ENCODE peak calls at places on chromosome 11, in seven cellular contexts. C is Karpas-422, F is A549, H is stomach, Z is NT2/D1, I is ovary, Y is uterus. Q is an unnamed sample.

GRCh38 chr11:88179966-88180629 is 4.9 kb upstream of the RAB38 start:
- DNase-seq in C (no peak), F (no peak), H (no peak), Z (no peak), I (no peak), Y (no peak), Q (no peak)

GRCh38 chr11:61480936-61481335 is 27.6 kb upstream of the LRRC10B start:
- DNase-seq in C (peak), F (peak), H (no peak), Z (peak), I (no peak), Y (no peak), Q (no peak)

GRCh38 chr11:75242722-75243600 is 2.4 kb downstream of the TPBGL start:
- DNase-seq in C (no peak), F (no peak), H (peak), Z (no peak), I (no peak), Y (peak), Q (no peak)

GRCh38 chr11:69433741-69434140 is 47.7 kb upstream of the LINC01488 start:
- DNase-seq in C (no peak), F (no peak), H (no peak), Z (no peak), I (no peak), Y (no peak), Q (no peak)

GRCh38 chr11:61890536-61891330 is 612 bp downstream of the FADS3 start:
- DNase-seq in C (no peak), F (peak), H (no peak), Z (no peak), I (peak), Y (peak), Q (no peak)

GRCh38 chr11:93736129-93736528 is 5.2 kb downstream of the TAF1D start:
- DNase-seq in C (no peak), F (no peak), H (no peak), Z (no peak), I (no peak), Y (no peak), Q (no peak)

GRCh38 chr11:57248780-57249383 is 11.8 kb upstream of the APLNR start:
- DNase-seq in C (peak), F (peak), H (peak), Z (peak), I (peak), Y (peak), Q (peak)

GRCh38 chr11:17528906-17529813 is 15.1 kb downstream of the USH1C start:
- DNase-seq in C (no peak), F (no peak), H (no peak), Z (no peak), I (no peak), Y (no peak), Q (no peak)

GRCh38 chr11:3014314-3014938 is 22.3 kb upstream of the NAP1L4 start:
- DNase-seq in C (no peak), F (no peak), H (no peak), Z (no peak), I (no peak), Y (no peak), Q (peak)

GRCh38 chr11:66361502-66361941 is 10.0 kb downstream of the SLC29A2 start:
- DNase-seq in C (no peak), F (no peak), H (no peak), Z (no peak), I (no peak), Y (no peak), Q (no peak)

GRCh38 chr11:122172352-122173073 is 56.5 kb upstream of the BLID start:
- DNase-seq in C (no peak), F (no peak), H (no peak), Z (no peak), I (no peak), Y (no peak), Q (no peak)

GRCh38 chr11:113271551-113272245 is 42.7 kb upstream of the TTC12 start:
- DNase-seq in C (no peak), F (no peak), H (no peak), Z (no peak), I (no peak), Y (no peak), Q (no peak)

GRCh38 chr11:3102641-3102921 is 45.4 kb upstream of the CARS1 start:
- DNase-seq in C (no peak), F (no peak), H (no peak), Z (no peak), I (no peak), Y (no peak), Q (no peak)

GRCh38 chr11:101618691-101619090 is 34.9 kb upstream of the TRPC6 start:
- DNase-seq in C (no peak), F (peak), H (no peak), Z (no peak), I (no peak), Y (no peak), Q (no peak)

DNA sequence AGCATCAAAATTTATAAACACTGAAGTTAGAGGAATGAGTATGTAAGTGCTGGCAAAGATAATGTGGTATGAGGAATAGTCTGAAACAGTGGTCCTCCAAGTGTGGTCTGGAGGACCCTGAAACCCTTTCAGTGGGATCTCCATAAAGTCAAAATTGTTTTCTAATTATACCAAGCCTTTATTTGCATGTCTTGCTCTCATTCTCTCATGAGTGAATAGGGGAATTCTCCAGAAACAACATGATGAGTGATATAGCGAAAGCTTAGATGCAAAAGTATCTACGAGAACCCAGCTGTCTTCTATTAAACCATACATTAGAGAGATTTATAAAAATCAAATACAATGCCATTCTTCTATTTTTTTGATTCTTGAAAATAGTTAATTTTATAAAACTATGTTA is 145.0 kb upstream of the RAG2 start:
- DNase-seq in C (no peak), F (no peak), H (no peak), Z (no peak), I (no peak), Y (no peak), Q (no peak)
- H3K4me3 ChIP-seq in C (no peak), F (no peak), H (no peak), Z (no peak), I (no peak), Y (no peak), Q (no peak)

DNA sequence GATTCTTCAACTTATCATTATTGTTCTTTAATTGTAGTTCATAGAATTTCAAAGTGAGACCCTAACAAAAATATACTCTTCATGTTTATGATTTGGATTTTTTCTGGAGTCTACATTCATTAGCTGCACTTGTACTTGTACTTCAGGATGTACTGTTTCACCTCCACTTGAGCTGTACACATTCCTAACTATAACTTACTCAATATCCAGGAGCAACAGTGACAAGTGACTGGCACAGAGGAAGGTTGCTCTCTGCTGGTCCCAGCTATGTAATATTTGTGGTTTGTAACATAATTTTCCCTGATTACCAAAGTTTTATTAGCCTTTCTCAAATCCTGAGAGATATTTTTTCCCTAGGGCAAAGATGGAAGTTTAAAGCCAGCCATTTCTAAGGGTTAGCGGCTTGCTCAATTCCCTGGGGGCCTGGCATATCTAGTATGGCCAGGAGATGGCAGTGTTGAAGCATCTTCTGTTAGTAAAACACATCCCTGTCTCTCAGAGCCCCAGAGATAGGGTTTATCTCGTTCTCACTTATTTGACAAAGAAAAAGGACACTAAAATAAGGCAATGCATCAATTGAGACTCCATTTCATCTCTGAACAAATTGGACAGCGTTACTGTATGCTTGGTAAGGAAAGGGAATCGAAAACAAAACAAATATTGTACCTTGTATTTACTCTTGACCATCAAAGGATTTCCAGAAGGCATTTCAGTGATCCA is 14.2 kb downstream of the OR52A5 start:
- DNase-seq in C (peak), F (peak), H (peak), Z (peak), I (peak), Y (peak), Q (peak)
- H3K4me3 ChIP-seq in C (no peak), F (no peak), H (no peak), Z (no peak), I (no peak), Y (no peak), Q (no peak)

GRCh38 chr11:119341222-119342022 is 739 bp upstream of the C1QTNF5 start:
- DNase-seq in C (no peak), F (no peak), H (no peak), Z (no peak), I (no peak), Y (no peak), Q (no peak)
- H3K4me3 ChIP-seq in C (no peak), F (no peak), H (peak), Z (no peak), I (no peak), Y (no peak), Q (no peak)

GRCh38 chr11:114438303-114438702 is 964 bp upstream of the REXO2 start:
- DNase-seq in C (no peak), F (no peak), H (no peak), Z (peak), I (no peak), Y (no peak), Q (no peak)

GRCh38 chr11:114441921-114442320 is 2.7 kb downstream of the REXO2 start:
- DNase-seq in C (no peak), F (no peak), H (no peak), Z (no peak), I (no peak), Y (no peak), Q (no peak)

GRCh38 chr11:114440971-114441810 is 1.9 kb downstream of the REXO2 start:
- DNase-seq in C (no peak), F (no peak), H (no peak), Z (no peak), I (no peak), Y (no peak), Q (no peak)

GRCh38 chr11:114440121-114440860 is 1.0 kb downstream of the REXO2 start:
- DNase-seq in C (no peak), F (no peak), H (no peak), Z (no peak), I (no peak), Y (no peak), Q (no peak)

GRCh38 chr11:114439229-114440120 is at the start of gene REXO2:
- DNase-seq in C (peak), F (peak), H (peak), Z (peak), I (peak), Y (peak), Q (peak)
- H3K4me3 ChIP-seq in C (peak), F (peak), H (peak), Z (peak), I (peak), Y (peak), Q (peak)

DNA sequence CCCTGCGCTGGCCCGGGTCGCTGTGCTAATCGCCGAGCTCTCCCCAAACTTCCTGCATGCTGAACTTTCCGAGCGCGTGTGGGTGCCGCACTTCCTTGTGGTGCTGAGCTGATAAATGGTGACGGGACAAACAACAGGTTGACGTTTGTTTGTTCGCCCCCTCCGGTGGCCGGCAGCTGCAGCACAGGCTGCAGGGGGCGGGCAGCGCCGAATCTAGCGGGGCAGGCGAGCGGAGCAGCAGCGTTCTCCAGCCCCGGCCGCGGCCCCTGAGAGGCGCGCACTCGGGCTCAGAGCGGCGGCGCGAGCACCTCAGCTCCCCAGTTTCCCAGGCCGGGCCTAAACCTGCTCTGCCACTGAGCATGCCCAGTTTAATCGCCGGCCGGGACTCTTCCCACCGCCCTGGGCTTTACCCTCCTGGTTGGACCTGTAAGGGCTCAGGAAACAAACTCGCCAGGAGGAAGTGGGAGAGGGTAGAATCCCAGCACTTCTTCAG is at the start of gene PDGFD:
- DNase-seq in C (peak), F (peak), H (peak), Z (peak), I (peak), Y (peak), Q (no peak)
- H3K4me3 ChIP-seq in C (peak), F (peak), H (peak), Z (peak), I (peak), Y (peak), Q (no peak)

Q was measured in Jurkat, Clone E6-1.